ENCODE peak calls at places on chromosomes 1 and 21, in five cellular contexts. U is astrocyte, C is lung, Q is GM13977, G is A549. D is an unnamed sample.

GRCh38 chr1:13950637-13951036 is 250.6 kb downstream of the PRDM2 start:
- DNase-seq in U (no peak), C (no peak), Q (peak), G (no peak), D (no peak)

GRCh38 chr1:48105167-48105566 is 108.0 kb upstream of the TRABD2B start:
- DNase-seq in U (no peak), C (no peak), Q (no peak), G (no peak), D (no peak)

GRCh38 chr1:48329489-48329888 is 107.0 kb downstream of the SLC5A9 start:
- DNase-seq in U (peak), C (no peak), Q (no peak), G (no peak), D (no peak)

GRCh38 chr1:61448934-61449368 is 276.0 kb downstream of the TM2D1 start:
- DNase-seq in U (peak), C (no peak), Q (no peak), G (no peak), D (peak)

GRCh38 chr1:43936470-43937151 is 3.0 kb downstream of the ARTN start:
- DNase-seq in U (no peak), C (no peak), Q (peak), G (no peak), D (no peak)

GRCh38 chr1:224735159-224735558 is 119.0 kb downstream of the CNIH3 start:
- DNase-seq in U (no peak), C (no peak), Q (no peak), G (no peak), D (no peak)

GRCh38 chr1:210883821-210884220 is 250.1 kb downstream of the KCNH1 start:
- DNase-seq in U (peak), C (no peak), Q (no peak), G (peak), D (no peak)

GRCh38 chr21:37564341-37564923 is 197.9 kb downstream of the DYRK1A start:
- DNase-seq in U (peak), C (peak), Q (peak), G (peak), D (peak)

GRCh38 chr1:2088434-2088833 is 38.2 kb downstream of the PRKCZ start:
- DNase-seq in U (peak), C (no peak), Q (no peak), G (no peak), D (no peak)

GRCh38 chr1:23791434-23792047 is 596 bp downstream of the LYPLA2 start:
- DNase-seq in U (no peak), C (no peak), Q (peak), G (no peak), D (no peak)

GRCh38 chr1:245216356-245217110 is 61.7 kb downstream of the KIF26B start:
- DNase-seq in U (no peak), C (no peak), Q (no peak), G (no peak), D (no peak)

GRCh38 chr1:33876970-33877680 is 13.2 kb downstream of the HMGB4 start:
- DNase-seq in U (peak), C (peak), Q (no peak), G (no peak), D (no peak)

GRCh38 chr1:156673387-156674121 is 3.7 kb downstream of the NES start:
- DNase-seq in U (no peak), C (no peak), Q (no peak), G (no peak), D (no peak)

GRCh38 chr1:1173793-1174415 is at the start of gene TTLL10:
- DNase-seq in U (no peak), C (no peak), Q (peak), G (no peak), D (no peak)

GRCh38 chr1:54275349-54275748 is 75.4 kb downstream of the MRPL37 start:
- DNase-seq in U (peak), C (peak), Q (no peak), G (no peak), D (peak)

DNA sequence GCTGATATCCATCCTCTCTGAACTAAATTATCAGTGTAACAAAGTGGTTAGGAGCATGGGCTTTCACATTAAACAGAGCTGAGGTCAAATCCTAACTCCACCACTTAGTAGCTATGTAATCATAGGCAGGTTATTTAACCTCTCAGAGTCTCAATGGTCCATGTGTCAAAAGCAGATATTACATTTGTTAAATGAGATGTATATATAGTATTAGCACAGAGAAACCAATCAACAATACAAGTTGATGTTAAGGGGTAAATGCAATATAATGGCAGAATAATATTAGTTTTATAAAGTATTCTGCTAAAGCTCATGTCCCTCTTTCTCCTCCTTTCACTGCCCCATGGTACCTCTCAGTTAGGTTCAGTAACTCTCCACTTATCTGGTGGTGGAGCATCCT is 27.2 kb downstream of the DBT start:
- DNase-seq in U (no peak), C (no peak), Q (no peak), G (no peak), D (no peak)
- TF ChIP-seq CTCF in U (no peak), C (no peak), Q (no peak), G (no peak), D (no peak)

DNA sequence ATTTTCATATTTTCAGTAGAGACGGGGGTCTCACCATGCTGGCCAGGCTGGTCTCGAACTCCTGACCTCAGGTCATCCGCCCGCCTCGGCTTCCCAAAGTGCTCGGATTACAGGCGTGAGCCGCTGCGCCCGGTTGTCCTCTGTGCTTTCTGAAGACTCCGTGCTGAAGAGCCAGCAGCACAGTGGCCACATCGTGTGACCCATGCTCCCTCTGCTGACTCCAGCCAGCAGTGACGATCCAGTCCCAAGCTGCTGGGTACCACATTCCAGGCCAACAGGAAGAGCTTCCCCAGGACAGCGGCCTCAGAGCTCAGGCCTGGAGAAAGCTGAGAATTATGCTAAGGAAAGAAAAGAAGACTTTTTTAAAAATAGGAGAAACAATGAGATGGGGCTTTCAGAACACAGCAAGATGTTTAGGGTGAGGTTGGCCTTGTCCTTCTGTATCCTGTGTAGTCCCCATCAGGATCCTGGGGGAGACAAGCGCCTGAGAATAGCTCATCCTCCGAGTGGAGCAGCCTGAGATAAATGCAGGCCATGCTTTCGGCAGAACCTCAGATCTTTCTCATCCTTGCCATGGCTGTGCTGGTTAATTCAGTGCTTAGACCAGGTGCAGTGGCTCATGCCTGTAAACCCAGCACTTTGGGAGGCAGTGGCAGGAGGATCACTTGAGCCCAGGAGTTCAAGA is 207.1 kb downstream of the SLC35F3 start:
- DNase-seq in U (peak), C (peak), Q (no peak), G (peak), D (no peak)
- TF ChIP-seq CTCF in U (peak), C (no peak), Q (peak), G (peak), D (peak)

GRCh38 chr1:73100216-73100615 is 817.9 kb upstream of the NEGR1 start:
- DNase-seq in U (no peak), C (no peak), Q (no peak), G (no peak), D (no peak)
- TF ChIP-seq CTCF in U (no peak), C (no peak), Q (no peak), G (no peak), D (no peak)

DNA sequence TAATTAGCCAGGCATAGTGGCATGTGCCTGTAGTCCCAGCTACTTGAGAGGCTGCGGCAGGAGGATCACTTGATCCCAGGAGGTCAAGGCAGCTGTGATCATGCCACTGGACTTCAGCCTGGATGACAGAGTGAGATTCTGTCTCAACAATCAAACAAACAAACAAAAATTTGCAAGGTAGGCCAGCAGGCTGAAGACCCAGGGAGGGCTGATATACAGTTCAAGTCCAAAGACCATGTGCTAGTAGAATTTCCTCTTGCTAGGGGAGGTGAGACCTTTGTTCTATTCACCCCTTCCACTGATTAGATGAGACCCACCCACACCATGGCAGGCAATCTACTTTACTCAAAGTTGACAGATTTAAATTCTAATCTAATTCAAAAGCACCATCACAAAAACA is 31.2 kb upstream of the CNN3 start:
- DNase-seq in U (no peak), C (no peak), Q (no peak), G (no peak), D (no peak)
- TF ChIP-seq CTCF in U (no peak), C (no peak), Q (no peak), G (no peak), D (no peak)

GRCh38 chr1:166167395-166167922 is 658 bp upstream of the FAM78B start:
- DNase-seq in U (no peak), C (no peak), Q (peak), G (no peak), D (no peak)
- TF ChIP-seq CTCF in U (no peak), C (no peak), Q (peak), G (no peak), D (peak)

GRCh38 chr1:226201029-226201593 is 14.6 kb upstream of the ACBD3 start:
- DNase-seq in U (no peak), C (no peak), Q (peak), G (no peak), D (no peak)
- TF ChIP-seq CTCF in U (no peak), C (no peak), Q (peak), G (no peak), D (no peak)

DNA sequence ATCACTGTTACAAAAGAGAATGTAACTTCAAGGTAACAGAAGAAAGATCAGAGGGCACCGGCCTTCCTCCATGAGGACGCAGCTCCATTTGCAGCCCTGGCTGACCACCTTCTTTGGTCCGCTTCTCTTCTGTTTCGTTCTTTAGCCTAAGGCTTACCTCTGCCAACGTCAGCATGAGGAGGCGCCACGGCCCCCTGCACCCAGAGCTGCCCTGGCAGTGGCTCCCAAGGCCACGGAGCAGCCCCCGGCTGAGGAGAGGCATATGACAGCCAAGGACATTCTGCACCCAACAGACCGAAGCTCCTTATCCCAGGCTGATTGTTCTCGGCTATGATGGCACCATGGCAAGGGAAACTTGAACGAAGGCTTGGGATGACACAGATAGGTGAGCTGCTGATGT is 250.3 kb downstream of the TOMM20 start:
- DNase-seq in U (no peak), C (no peak), Q (no peak), G (no peak), D (no peak)
- TF ChIP-seq CTCF in U (no peak), C (no peak), Q (no peak), G (no peak), D (no peak)

GRCh38 chr1:64877151-64877550 is 89.2 kb downstream of the JAK1 start:
- DNase-seq in U (no peak), C (no peak), Q (no peak), G (no peak), D (no peak)
- TF ChIP-seq CTCF in U (no peak), C (no peak), Q (no peak), G (no peak), D (no peak)

GRCh38 chr1:29839726-29840125 is 603.4 kb downstream of the PTPRU start:
- DNase-seq in U (no peak), C (no peak), Q (no peak), G (no peak), D (no peak)
- TF ChIP-seq CTCF in U (no peak), C (no peak), Q (no peak), G (no peak), D (no peak)